ENCODE peak calls at places on chromosome 7, in nine cellular contexts. Q, B, L, T, G, U, F, E and W are unnamed samples.

GRCh38 chr7:128886391-128887168 is 23.9 kb downstream of the ATP6V1F start:
- DNase-seq in F (no peak), G (no peak), Q (no peak), U (no peak), T (no peak), L (no peak), E (no peak), B (no peak), W (peak)

GRCh38 chr7:135801045-135801693 is 52.6 kb upstream of the FAM180A start:
- DNase-seq in F (peak), T (peak), E (peak), U (peak), L (peak), Q (peak), G (peak), B (peak), W (peak)

GRCh38 chr7:131225619-131226101 is 102.0 kb upstream of the MKLN1 start:
- DNase-seq in F (no peak), B (peak), G (peak), T (peak), Q (no peak), U (peak), L (no peak), E (peak), W (peak)

GRCh38 chr7:360454-361100 is 70.6 kb downstream of the FOXL3 start:
- DNase-seq in F (no peak), U (no peak), Q (no peak), T (no peak), L (no peak), E (no peak), B (no peak), G (no peak), W (peak)

GRCh38 chr7:80851896-80852476 is 66.9 kb downstream of the SEMA3C start:
- DNase-seq in E (peak), Q (no peak), L (no peak), T (no peak), F (peak), G (peak), B (peak), U (peak), W (no peak)

GRCh38 chr7:139647812-139648616 is 124.5 kb downstream of the CLEC2L start:
- DNase-seq in G (no peak), F (peak), L (peak), B (no peak), U (peak), E (peak), T (no peak), Q (no peak), W (no peak)

GRCh38 chr7:44151679-44152355 is 10.7 kb upstream of the MYL7 start:
- DNase-seq in E (no peak), T (no peak), U (no peak), B (no peak), G (no peak), F (no peak), L (no peak), Q (no peak), W (no peak)

GRCh38 chr7:106947244-106947728 is 82.2 kb downstream of the PIK3CG start:
- DNase-seq in Q (peak), F (peak), U (peak), B (peak), E (peak), T (peak), G (peak), L (peak), W (peak)

GRCh38 chr7:41940760-41941343 is 238.0 kb upstream of the INHBA start:
- DNase-seq in L (peak), T (peak), Q (peak), F (peak), U (peak), G (peak), B (peak), E (peak), W (peak)

GRCh38 chr7:49775065-49775948 is 1.9 kb downstream of the VWC2 start:
- DNase-seq in F (no peak), U (no peak), Q (no peak), B (no peak), T (no peak), E (peak), G (no peak), L (no peak), W (no peak)

GRCh38 chr7:84688671-84689070 is 494.1 kb upstream of the SEMA3A start:
- DNase-seq in T (no peak), U (peak), F (peak), E (no peak), Q (no peak), L (no peak), B (peak), G (peak), W (no peak)

GRCh38 chr7:49852619-49853462 is 79.4 kb downstream of the VWC2 start:
- DNase-seq in G (peak), B (peak), T (peak), F (peak), Q (peak), U (peak), L (peak), E (peak), W (no peak)

GRCh38 chr7:39683216-39683845 is 60.0 kb downstream of the RALA start:
- DNase-seq in E (peak), T (no peak), B (peak), L (no peak), U (no peak), G (peak), F (peak), Q (no peak), W (no peak)

GRCh38 chr7:47602272-47603004 is 20.5 kb upstream of the TNS3 start:
- DNase-seq in U (peak), E (peak), L (no peak), B (peak), Q (no peak), F (no peak), G (no peak), T (no peak), W (peak)

GRCh38 chr7:157337316-157338149 is 729 bp downstream of the DNAJB6 start:
- DNase-seq in E (peak), B (peak), Q (peak), L (peak), T (peak), G (peak), U (peak), F (peak), W (peak)

GRCh38 chr7:74527842-74528241 is 74.1 kb downstream of the GTF2IRD1 start:
- DNase-seq in Q (peak), F (no peak), B (peak), U (no peak), G (no peak), E (no peak), T (no peak), L (peak), W (no peak)

GRCh38 chr7:147013820-147014219 is 897.2 kb downstream of the CNTNAP2 start:
- DNase-seq in E (no peak), G (peak), Q (no peak), T (no peak), L (peak), F (peak), U (no peak), B (peak), W (no peak)

GRCh38 chr7:128869138-128869943 is 6.7 kb downstream of the ATP6V1F start:
- DNase-seq in F (no peak), L (peak), G (peak), Q (peak), U (peak), T (peak), B (no peak), E (peak), W (peak)

GRCh38 chr7:78090616-78091015 is 292.0 kb downstream of the PHTF2 start:
- DNase-seq in U (no peak), E (no peak), L (no peak), T (no peak), Q (no peak), F (no peak), B (peak), G (no peak), W (no peak)

GRCh38 chr7:1693419-1693990 is 23.4 kb downstream of the ELFN1 start:
- DNase-seq in F (no peak), Q (no peak), E (no peak), B (no peak), L (peak), G (no peak), U (peak), T (peak), W (peak)

GRCh38 chr7:81074406-81074805 is 155.6 kb upstream of the SEMA3C start:
- DNase-seq in T (no peak), U (no peak), E (peak), L (no peak), F (no peak), B (peak), Q (no peak), G (no peak), W (no peak)

GRCh38 chr7:121798896-121799295 is 74.1 kb upstream of the PTPRZ1 start:
- DNase-seq in F (no peak), U (peak), T (no peak), B (peak), L (no peak), G (no peak), E (peak), Q (no peak), W (no peak)

GRCh38 chr7:129341838-129342806 is 92.1 kb upstream of the STRIP2 start:
- DNase-seq in G (no peak), Q (no peak), E (no peak), F (no peak), B (no peak), T (no peak), L (no peak), U (no peak), W (no peak)

GRCh38 chr7:112550468-112551060 is 69.8 kb downstream of the LSMEM1 start:
- DNase-seq in G (peak), E (peak), U (peak), L (peak), B (peak), F (peak), Q (peak), T (peak), W (no peak)

GRCh38 chr7:31890198-31890597 is 180.0 kb downstream of the PDE1C start:
- DNase-seq in G (no peak), Q (no peak), T (no peak), L (no peak), E (no peak), B (peak), U (no peak), F (no peak), W (no peak)

GRCh38 chr7:45890902-45891461 is 2.7 kb downstream of the IGFBP1 start:
- DNase-seq in B (peak), U (no peak), Q (peak), F (no peak), T (no peak), G (peak), L (peak), E (peak), W (no peak)

GRCh38 chr7:157605638-157606037 is 268.8 kb downstream of the DNAJB6 start:
- DNase-seq in Q (no peak), U (no peak), T (no peak), G (no peak), E (no peak), L (no peak), B (no peak), F (no peak), W (no peak)

GRCh38 chr7:84953294-84953693 is 233.6 kb downstream of the SEMA3D start:
- DNase-seq in L (no peak), Q (no peak), E (no peak), F (no peak), T (no peak), B (no peak), G (no peak), U (no peak), W (no peak)

GRCh38 chr7:129739427-129739826 is 127.9 kb downstream of the NRF1 start:
- DNase-seq in F (peak), T (peak), U (no peak), Q (no peak), B (peak), E (peak), L (no peak), G (peak), W (peak)

GRCh38 chr7:27134392-27134791 is 3.8 kb upstream of the HOXA4 start:
- DNase-seq in B (no peak), F (no peak), G (peak), Q (peak), T (no peak), E (peak), L (no peak), U (peak), W (no peak)

GRCh38 chr7:126656165-126656564 is 596.6 kb downstream of the GRM8 start:
- DNase-seq in U (no peak), L (no peak), F (no peak), Q (no peak), E (no peak), T (no peak), G (no peak), B (no peak), W (no peak)

GRCh38 chr7:77940647-77941046 is 142.1 kb downstream of the PHTF2 start:
- DNase-seq in T (no peak), Q (peak), G (peak), E (peak), F (peak), U (no peak), L (peak), B (peak), W (no peak)